ENCODE peak calls at places on chromosomes 13 and 19, in nine cellular contexts. B is CD8-positive, alpha-beta T cell; H is activated CD4-positive, alpha-beta T cell treated with anti-CD3 and anti-CD28 coated beads for 48 hours; O is AG08395; D is T follicular helper cell; G is HS-27A; X is effector memory CD4-positive, alpha-beta T cell; M is SK-N-DZ; L is stimulated activated CD4-positive, alpha-beta T cell treated with anti-CD3 and anti-CD28 coated beads, Interleukin-4, amount 100 ng/mL, for 4 hours. J is an unnamed sample.

GRCh38 chr19:13010038-13010991 is 15.0 kb downstream of the NFIX start:
- DNase-seq in B (no peak), H (no peak), O (no peak), D (no peak), G (no peak), X (no peak), M (no peak), L (no peak), J (no peak)

GRCh38 chr13:113658836-113659235 is 838 bp upstream of the ATP4B start:
- DNase-seq in B (no peak), H (no peak), O (no peak), D (no peak), G (no peak), X (no peak), M (no peak), L (no peak), J (no peak)

GRCh38 chr19:49441210-49441959 is at the start of gene SLC17A7:
- DNase-seq in B (no peak), H (peak; percentile 65), O (peak; percentile 42), D (no peak), G (no peak), X (peak; percentile 44), M (no peak), L (peak; percentile 42), J (no peak)

GRCh38 chr19:50333737-50334617 is 4.8 kb upstream of the KCNC3 start:
- DNase-seq in B (peak; percentile 92), H (peak; percentile 88), O (peak; percentile 98), D (peak; percentile 71), G (no peak), X (peak; percentile 75), M (no peak), L (no peak), J (no peak)

GRCh38 chr13:46756977-46757376 is 40.0 kb downstream of the ESD start:
- DNase-seq in B (no peak), H (no peak), O (no peak), D (no peak), G (no peak), X (no peak), M (no peak), L (no peak), J (peak; percentile 19)

GRCh38 chr19:51686171-51686570 is 7.0 kb upstream of the SPACA6 start:
- DNase-seq in B (no peak), H (no peak), O (peak; percentile 41), D (no peak), G (no peak), X (no peak), M (no peak), L (no peak), J (no peak)

GRCh38 chr13:31149604-31150003 is 12.1 kb downstream of the HSPH1 start:
- DNase-seq in B (no peak), H (no peak), O (no peak), D (no peak), G (no peak), X (no peak), M (no peak), L (no peak), J (no peak)

GRCh38 chr19:3849092-3849491 is 19.7 kb downstream of the ZFR2 start:
- DNase-seq in B (peak; percentile 64), H (peak; percentile 64), O (no peak), D (peak; percentile 18), G (no peak), X (peak; percentile 14), M (peak; percentile 72), L (peak; percentile 49), J (no peak)

GRCh38 chr13:76943646-76944045 is 4.7 kb upstream of the ACOD1 start:
- DNase-seq in B (no peak), H (no peak), O (no peak), D (no peak), G (no peak), X (no peak), M (no peak), L (no peak), J (no peak)

GRCh38 chr13:35703061-35703460 is 226.6 kb upstream of the MAB21L1 start:
- DNase-seq in B (no peak), H (no peak), O (no peak), D (no peak), G (no peak), X (no peak), M (no peak), L (no peak), J (no peak)

GRCh38 chr19:5943623-5944022 is 29.6 kb downstream of the CAPS start:
- DNase-seq in B (no peak), H (no peak), O (no peak), D (no peak), G (no peak), X (no peak), M (no peak), L (no peak), J (no peak)

GRCh38 chr13:30872685-30873443 is 33.2 kb upstream of the MEDAG start:
- DNase-seq in B (no peak), H (no peak), O (peak; percentile 76), D (no peak), G (no peak), X (no peak), M (no peak), L (no peak), J (peak; percentile 45)

GRCh38 chr13:89255844-89256406 is 1584.8 kb downstream of the SLITRK5 start:
- DNase-seq in B (no peak), H (no peak), O (no peak), D (no peak), G (no peak), X (no peak), M (peak; percentile 9), L (no peak), J (no peak)

GRCh38 chr13:40375522-40376171 is 290.8 kb downstream of the FOXO1 start:
- DNase-seq in B (no peak), H (no peak), O (no peak), D (no peak), G (no peak), X (no peak), M (peak; percentile 82), L (no peak), J (no peak)

GRCh38 chr19:30074741-30075460 is 132.9 kb downstream of the URI1 start:
- DNase-seq in B (no peak), H (no peak), O (no peak), D (no peak), G (no peak), X (no peak), M (no peak), L (no peak), J (no peak)

GRCh38 chr13:32443111-32443510 is 15.2 kb upstream of the N4BP2L1 start:
- DNase-seq in B (no peak), H (peak; percentile 33), O (no peak), D (peak; percentile 24), G (no peak), X (peak; percentile 5), M (no peak), L (peak; percentile 18), J (no peak)